ENCODE peak calls at places on chromosomes 12 and 14, in five cellular contexts. Z, F, R, M and S are unnamed samples.
A peak's percentile ranks its signal among the peaks of the same experiment; 100 is the strongest.

GRCh38 chr14:74924061-74924460 is 1.0 kb upstream of the RPS6KL1 start:
- DNase-seq in R (no peak), M (no peak), F (no peak), Z (no peak), S (no peak)

GRCh38 chr14:92507174-92507768 is 6.3 kb upstream of the RIN3 start:
- DNase-seq in R (no peak), F (no peak), Z (no peak), M (no peak), S (no peak)

GRCh38 chr12:85275359-85275758 is 4.7 kb upstream of the ALX1 start:
- DNase-seq in F (no peak), R (no peak), M (no peak), Z (no peak), S (no peak)

GRCh38 chr12:60148109-60148508 is 552.3 kb downstream of the SLC16A7 start:
- DNase-seq in M (peak; percentile 89), R (no peak), F (no peak), Z (peak; percentile 92), S (peak; percentile 96)

GRCh38 chr14:77593501-77593911 is 22.9 kb downstream of the SPTLC2 start:
- DNase-seq in M (peak; percentile 29), R (no peak), F (no peak), Z (peak; percentile 67), S (peak; percentile 45)

GRCh38 chr12:113471619-113472171 is at the start of gene LHX5:
- DNase-seq in R (no peak), Z (no peak), M (no peak), F (no peak), S (no peak)

GRCh38 chr12:112851024-112851777 is 55.6 kb upstream of the OAS1 start:
- DNase-seq in M (no peak), F (peak; percentile 29), Z (no peak), R (no peak), S (no peak)

GRCh38 chr14:98368916-98369315 is 903.1 kb downstream of the BCL11B start:
- DNase-seq in Z (no peak), F (no peak), M (no peak), R (no peak), S (no peak)

GRCh38 chr12:49706351-49707126 is 666 bp downstream of the FMNL3 start:
- DNase-seq in R (peak; percentile 31), Z (peak; percentile 42), M (peak; percentile 40), F (peak; percentile 87), S (peak; percentile 67)

GRCh38 chr12:56119361-56119796 is 1.3 kb downstream of the ZC3H10 start:
- DNase-seq in M (peak; percentile 97), F (no peak), Z (peak; percentile 96), R (peak; percentile 28), S (peak; percentile 94)

GRCh38 chr12:99257672-99258071 is 389.9 kb upstream of the GARIN6 start:
- DNase-seq in F (no peak), R (no peak), M (no peak), Z (no peak), S (peak; percentile 4)